ENCODE peak calls at places on chromosomes 11 and 22, in four cellular contexts. M is IMR-90, C is K562, O is HepG2. W is an unnamed sample.

GRCh38 chr11:134882141-134882540 is 470.1 kb upstream of the B3GAT1 start:
- DNase-seq in M (no peak), C (no peak), O (no peak), W (no peak)

GRCh38 chr22:27253108-27253507 is 548.4 kb downstream of the MN1 start:
- DNase-seq in M (no peak), C (no peak), O (no peak), W (no peak)

GRCh38 chr22:48675141-48675827 is 1152.4 kb downstream of the BRD1 start:
- DNase-seq in M (no peak), C (no peak), O (no peak), W (no peak)

GRCh38 chr11:76376746-76377558 is 4.0 kb downstream of the THAP12 start:
- DNase-seq in M (no peak), C (no peak), O (no peak), W (no peak)

GRCh38 chr22:23179381-23180294 is 671 bp upstream of the BCR start:
- DNase-seq in M (no peak), C (peak), O (no peak), W (no peak)

GRCh38 chr22:31346733-31347250 is 646 bp upstream of the PATZ1 start:
- DNase-seq in M (peak), C (peak), O (peak), W (peak)

GRCh38 chr11:116335891-116336290 is 436.9 kb downstream of the BUD13 start:
- DNase-seq in M (no peak), C (no peak), O (no peak), W (no peak)

GRCh38 chr11:720017-720641 is 14.1 kb downstream of the EPS8L2 start:
- DNase-seq in M (no peak), C (no peak), O (no peak), W (no peak)

GRCh38 chr11:130644187-130644586 is 195.7 kb downstream of the ADAMTS15 start:
- DNase-seq in M (no peak), C (no peak), O (no peak), W (no peak)

GRCh38 chr22:30891443-30891755 is 77.2 kb downstream of the MORC2 start:
- DNase-seq in M (no peak), C (no peak), O (no peak), W (no peak)

GRCh38 chr11:31844351-31844750 is 33.2 kb upstream of the PAX6 start:
- DNase-seq in M (no peak), C (no peak), O (no peak), W (no peak)

GRCh38 chr11:133864756-133865155 is 19.4 kb upstream of the SPATA19 start:
- DNase-seq in M (no peak), C (no peak), O (no peak), W (no peak)

GRCh38 chr11:73415854-73416615 is 39.8 kb downstream of the RELT start:
- DNase-seq in M (peak), C (no peak), O (no peak), W (no peak)

GRCh38 chr11:47617417-47617809 is 23.2 kb upstream of the C1QTNF4 start:
- DNase-seq in M (peak), C (no peak), O (no peak), W (no peak)

GRCh38 chr22:44175676-44176075 is 5.0 kb upstream of the PARVG start:
- DNase-seq in M (no peak), C (no peak), O (no peak), W (no peak)

GRCh38 chr11:129251067-129251466 is 58.9 kb upstream of the ARHGAP32 start:
- DNase-seq in M (peak), C (no peak), O (no peak), W (no peak)

GRCh38 chr11:1121343-1122331 is 36.1 kb upstream of the MUC5AC start:
- DNase-seq in M (peak), C (no peak), O (no peak), W (peak)

GRCh38 chr11:117514256-117514655 is 186.6 kb downstream of the CEP164 start:
- DNase-seq in M (no peak), C (no peak), O (no peak), W (no peak)

GRCh38 chr11:60377737-60378136 is 595 bp upstream of the MS4A7 start:
- DNase-seq in M (no peak), C (no peak), O (no peak), W (no peak)

GRCh38 chr22:47920380-47920959 is 1158.0 kb downstream of the TBC1D22A start:
- DNase-seq in M (no peak), C (no peak), O (no peak), W (no peak)

GRCh38 chr11:105202844-105203548 is 63.4 kb upstream of the CARD18 start:
- DNase-seq in M (no peak), C (no peak), O (peak), W (no peak)

GRCh38 chr11:126308271-126308671 is 4.4 kb downstream of the DCPS start:
- DNase-seq in M (no peak), C (no peak), O (no peak), W (no peak)

GRCh38 chr11:65043881-65044501 is 3.0 kb downstream of the SAC3D1 start:
- DNase-seq in M (peak), C (no peak), O (no peak), W (no peak)

GRCh38 chr11:10375280-10376048 is 70.6 kb downstream of the ADM start:
- DNase-seq in M (peak), C (no peak), O (no peak), W (no peak)

GRCh38 chr11:92837595-92837994 is 131.9 kb upstream of the MTNR1B start:
- DNase-seq in M (no peak), C (no peak), O (no peak), W (no peak)

GRCh38 chr22:24706050-24706449 is 68.5 kb downstream of the PIWIL3 start:
- DNase-seq in M (no peak), C (peak), O (peak), W (no peak)

GRCh38 chr22:46957521-46957920 is 195.1 kb downstream of the TBC1D22A start:
- DNase-seq in M (no peak), C (no peak), O (no peak), W (no peak)

GRCh38 chr11:2690596-2691354 is 9.0 kb downstream of the KCNQ1OT1 start:
- DNase-seq in M (no peak), C (no peak), O (no peak), W (no peak)

GRCh38 chr11:11459578-11459977 is 106.5 kb upstream of the CSNK2A3 start:
- DNase-seq in M (no peak), C (no peak), O (no peak), W (no peak)
- TF ChIP-seq MAZ in M (no peak), C (no peak), O (no peak), W (no peak)

DNA sequence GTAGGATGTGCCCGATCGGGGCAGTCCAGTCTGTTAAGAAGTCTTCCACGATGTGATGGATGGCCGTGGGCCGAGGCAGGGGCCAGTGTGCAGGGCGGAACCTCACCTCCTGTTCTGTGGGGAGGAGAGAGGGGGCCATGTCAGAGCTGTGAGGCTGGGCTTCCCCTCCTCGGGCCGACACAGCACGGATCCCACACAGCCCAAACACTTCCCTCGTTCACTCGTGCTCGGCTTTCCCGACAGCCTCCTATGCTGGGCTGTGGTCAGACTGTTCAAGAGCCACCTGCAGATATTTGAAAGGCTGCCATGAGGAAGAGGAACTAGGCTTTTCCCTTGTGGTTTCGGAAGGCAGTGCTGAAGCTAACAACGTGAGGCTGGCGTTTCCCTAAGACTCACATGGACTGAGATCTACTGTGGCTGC is 12.3 kb upstream of the TXN2 start:
- DNase-seq in M (no peak), C (no peak), O (no peak), W (no peak)
- TF ChIP-seq MAZ in M (no peak), C (no peak), O (no peak), W (no peak)

GRCh38 chr11:19714387-19715363 is 2.0 kb downstream of the NAV2 start:
- DNase-seq in M (peak), C (peak), O (no peak), W (peak)
- TF ChIP-seq MAZ in M (no peak), C (no peak), O (no peak), W (no peak)

GRCh38 chr11:86442420-86442819 is 67.7 kb downstream of the CCDC81 start:
- DNase-seq in M (peak), C (no peak), O (no peak), W (no peak)

GRCh38 chr11:86438685-86439084 is 64.0 kb downstream of the CCDC81 start:
- DNase-seq in M (peak), C (no peak), O (no peak), W (peak)

GRCh38 chr11:86440305-86440716 is 65.6 kb downstream of the CCDC81 start:
- DNase-seq in M (peak), C (no peak), O (no peak), W (no peak)

GRCh38 chr11:86442827-86443226 is 68.1 kb downstream of the CCDC81 start:
- DNase-seq in M (no peak), C (no peak), O (no peak), W (no peak)

DNA sequence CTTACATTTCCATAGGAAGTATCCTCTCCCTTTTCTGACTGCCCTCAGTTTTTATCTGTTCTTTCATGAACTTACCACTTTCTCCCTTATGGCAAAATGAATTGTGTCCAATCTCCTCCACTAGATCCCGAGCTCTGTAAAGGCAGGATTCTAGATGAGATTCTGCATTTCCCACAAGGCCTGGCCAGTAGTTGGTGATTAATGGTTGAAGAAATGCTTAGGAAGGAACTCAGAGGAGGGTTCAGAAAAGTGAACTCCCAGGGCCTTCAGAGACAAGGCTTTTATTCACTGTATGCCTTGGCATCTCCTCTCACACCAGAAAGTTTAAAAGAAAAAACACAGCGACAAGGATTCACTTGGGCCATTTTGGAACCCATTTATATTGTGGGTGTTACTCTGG is 66.2 kb downstream of the CCDC81 start:
- DNase-seq in M (no peak), C (no peak), O (no peak), W (no peak)
- TF ChIP-seq MAZ in M (no peak), C (no peak), O (no peak), W (no peak)

GRCh38 chr11:66126808-66127555 is 56.9 kb downstream of the PACS1 start:
- DNase-seq in M (peak), C (no peak), O (no peak), W (no peak)
- TF ChIP-seq MAZ in M (no peak), C (no peak), O (no peak), W (no peak)

GRCh38 chr22:40224702-40225101 is 47.0 kb downstream of the TNRC6B start:
- DNase-seq in M (peak), C (no peak), O (no peak), W (no peak)

GRCh38 chr22:40218152-40218551 is 40.4 kb downstream of the TNRC6B start:
- DNase-seq in M (no peak), C (no peak), O (no peak), W (no peak)

GRCh38 chr22:40218723-40219294 is 41.1 kb downstream of the TNRC6B start:
- DNase-seq in M (peak), C (no peak), O (peak), W (no peak)

GRCh38 chr22:40221055-40221414 is 43.3 kb downstream of the TNRC6B start:
- DNase-seq in M (no peak), C (no peak), O (no peak), W (no peak)

GRCh38 chr22:40220316-40221054 is 42.8 kb downstream of the TNRC6B start:
- DNase-seq in M (no peak), C (no peak), O (no peak), W (no peak)
- TF ChIP-seq MAZ in M (no peak), C (no peak), O (no peak), W (no peak)

DNA sequence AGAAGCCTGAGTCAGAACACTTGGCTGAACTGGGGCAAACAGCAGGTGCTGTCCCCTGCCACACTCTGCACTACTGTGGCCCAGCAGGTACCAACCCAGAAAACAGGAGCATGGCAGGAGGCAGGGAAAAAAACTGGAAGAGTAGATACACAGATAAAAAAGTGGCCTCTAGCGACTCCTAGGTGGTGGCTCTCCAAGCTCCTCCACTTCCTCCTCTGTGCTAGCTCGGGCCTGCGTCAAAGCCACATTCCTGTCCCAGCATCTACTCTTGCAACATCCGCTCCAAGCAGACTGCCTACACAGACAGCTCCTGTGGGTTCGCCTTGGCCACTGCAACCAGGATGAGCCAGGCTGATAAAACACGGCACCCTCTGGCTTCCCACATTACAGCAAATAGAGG is 6.9 kb downstream of the OR8B12 start:
- DNase-seq in M (peak), C (peak), O (peak), W (no peak)
- TF ChIP-seq MAZ in M (no peak), C (no peak), O (no peak), W (no peak)